ENCODE peak calls at places on chromosomes 6 and 20, in four cellular contexts. G is foreskin fibroblast, O is H1, V is BE2C. Z is an unnamed sample.

GRCh38 chr20:835220-836045 is 1.9 kb downstream of the FAM110A start:
- DNase-seq in G (no peak), O (no peak), V (no peak), Z (no peak)

GRCh38 chr6:17394192-17394611 is 807 bp downstream of the CAP2 start:
- DNase-seq in G (peak; percentile 61), O (peak; percentile 64), V (no peak), Z (no peak)

GRCh38 chr20:44019638-44020335 is 105.1 kb downstream of the TOX2 start:
- DNase-seq in G (peak; percentile 44), O (no peak), V (peak; percentile 26), Z (no peak)

GRCh38 chr6:27518881-27519795 is 46.2 kb upstream of the ZNF184 start:
- DNase-seq in G (peak; percentile 73), O (peak; percentile 83), V (peak; percentile 70), Z (peak; percentile 74)

GRCh38 chr20:64222273-64222672 is 33.3 kb upstream of the PCMTD2 start:
- DNase-seq in G (peak; percentile 69), O (no peak), V (no peak), Z (no peak)

GRCh38 chr6:7468382-7469081 is 72.9 kb upstream of the DSP start:
- DNase-seq in G (peak; percentile 7), O (no peak), V (peak; percentile 60), Z (peak; percentile 43)

GRCh38 chr6:33343953-33344611 is 26.5 kb upstream of the ZBTB22 start:
- DNase-seq in G (no peak), O (no peak), V (no peak), Z (no peak)

GRCh38 chr6:63677282-63677681 is 41.7 kb downstream of the PHF3 start:
- DNase-seq in G (peak; percentile 29), O (no peak), V (no peak), Z (peak; percentile 27)

GRCh38 chr6:7324520-7324919 is 11.5 kb upstream of the SSR1 start:
- DNase-seq in G (no peak), O (no peak), V (no peak), Z (no peak)

GRCh38 chr6:17705428-17705777 is 1.3 kb downstream of the NUP153 start:
- DNase-seq in G (peak; percentile 65), O (no peak), V (peak; percentile 20), Z (peak; percentile 36)

GRCh38 chr20:1855690-1856089 is 39.5 kb upstream of the SIRPA start:
- DNase-seq in G (no peak), O (no peak), V (no peak), Z (no peak)

GRCh38 chr6:138429731-138430130 is 25.7 kb downstream of the HEBP2 start:
- DNase-seq in G (no peak), O (no peak), V (no peak), Z (no peak)

GRCh38 chr6:31702421-31702818 is 704 bp downstream of the ABHD16A start:
- DNase-seq in G (no peak), O (no peak), V (no peak), Z (no peak)

GRCh38 chr6:31700716-31701401 is 2.3 kb downstream of the ABHD16A start:
- DNase-seq in G (no peak), O (no peak), V (no peak), Z (no peak)

GRCh38 chr6:31701666-31702420 is 1.3 kb downstream of the ABHD16A start:
- DNase-seq in G (no peak), O (no peak), V (peak; percentile 51), Z (no peak)

GRCh38 chr6:31706599-31706998 is at the start of gene LY6G6F:
- DNase-seq in G (no peak), O (no peak), V (peak; percentile 62), Z (no peak)

DNA sequence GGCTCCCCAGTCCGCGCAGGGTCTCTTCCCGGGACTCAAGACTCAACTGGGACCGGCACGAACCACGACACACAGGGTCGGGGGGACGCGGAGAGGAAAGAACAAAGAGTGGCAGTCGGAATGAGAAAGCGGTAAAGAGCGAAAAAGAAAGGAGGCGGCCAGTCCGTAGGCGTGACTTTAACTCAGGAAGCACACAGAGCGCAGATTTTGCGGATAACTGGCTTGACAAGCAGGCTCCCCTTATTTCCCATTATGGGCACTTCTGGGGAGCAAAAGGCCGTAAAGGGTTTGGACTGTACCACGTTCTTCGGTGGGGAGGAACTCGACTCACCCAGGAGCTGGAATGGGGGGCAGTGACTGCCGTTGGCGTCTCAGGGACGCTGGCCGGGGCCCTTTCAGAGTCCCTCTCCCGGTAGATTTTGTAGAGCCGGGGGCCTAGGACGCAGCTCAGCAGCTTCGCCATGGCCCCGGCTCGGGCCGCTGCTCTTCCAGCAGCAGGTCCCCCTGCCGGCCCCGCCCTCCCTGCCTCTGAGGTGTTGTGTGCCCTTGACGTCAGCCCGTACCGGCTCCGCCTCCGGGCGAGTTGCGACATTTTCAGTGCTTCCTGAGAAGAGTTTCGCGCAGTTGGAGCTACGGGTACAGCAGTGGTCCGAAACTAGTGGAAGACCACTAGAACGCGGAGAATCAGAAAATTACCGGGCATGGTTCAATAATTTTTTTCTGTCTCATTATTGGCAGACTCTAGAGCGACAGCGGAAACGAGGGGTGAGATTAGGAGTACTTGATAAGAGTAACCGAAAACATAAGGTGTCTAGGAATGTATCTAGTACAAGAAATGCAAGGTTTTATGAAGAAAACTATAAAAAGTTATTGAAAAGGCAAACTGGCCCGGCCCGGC is at the start of gene ABHD16A:
- DNase-seq in G (peak; percentile 99), O (peak; percentile 96), V (peak; percentile 99), Z (peak; percentile 94)
- H3K4me3 ChIP-seq in G (peak within 1 kb of the TSS; percentile 75), O (peak within 1 kb of the TSS; percentile 87), V (peak within 1 kb of the TSS; percentile 97), Z (peak within 1 kb of the TSS; percentile 81)

DNA sequence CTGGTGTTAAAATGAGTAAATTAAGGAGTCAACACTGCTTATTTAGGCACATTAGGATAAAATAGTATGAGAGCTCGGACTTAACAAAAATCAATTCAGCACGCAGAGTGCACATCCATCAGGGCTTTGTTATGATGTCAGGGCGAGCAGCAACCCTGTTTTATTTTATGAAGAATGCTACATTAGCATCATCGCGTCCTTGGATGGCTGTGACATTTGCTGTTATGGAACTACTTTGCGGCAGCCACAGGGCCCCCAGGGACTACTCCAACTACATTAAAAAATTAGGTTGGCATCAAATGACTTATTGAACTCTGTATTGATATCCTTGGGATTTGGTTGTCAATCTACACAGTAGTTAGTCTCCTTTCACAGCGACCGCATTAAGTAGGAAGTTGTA is 489.5 kb upstream of the FLRT3 start:
- DNase-seq in G (no peak), O (no peak), V (peak; percentile 36), Z (no peak)
- H3K4me3 ChIP-seq in G (no peak overlapping the region), O (no peak overlapping the region), V (no peak overlapping the region), Z (no peak overlapping the region)

GRCh38 chr20:35697696-35698297 is 1.4 kb downstream of the NFS1 start:
- DNase-seq in G (no peak), O (no peak), V (no peak), Z (no peak)
- H3K4me3 ChIP-seq in G (peak overlapping the region; percentile 76), O (peak overlapping the region; percentile 92), V (peak overlapping the region; percentile 89), Z (peak overlapping the region; percentile 98)

DNA sequence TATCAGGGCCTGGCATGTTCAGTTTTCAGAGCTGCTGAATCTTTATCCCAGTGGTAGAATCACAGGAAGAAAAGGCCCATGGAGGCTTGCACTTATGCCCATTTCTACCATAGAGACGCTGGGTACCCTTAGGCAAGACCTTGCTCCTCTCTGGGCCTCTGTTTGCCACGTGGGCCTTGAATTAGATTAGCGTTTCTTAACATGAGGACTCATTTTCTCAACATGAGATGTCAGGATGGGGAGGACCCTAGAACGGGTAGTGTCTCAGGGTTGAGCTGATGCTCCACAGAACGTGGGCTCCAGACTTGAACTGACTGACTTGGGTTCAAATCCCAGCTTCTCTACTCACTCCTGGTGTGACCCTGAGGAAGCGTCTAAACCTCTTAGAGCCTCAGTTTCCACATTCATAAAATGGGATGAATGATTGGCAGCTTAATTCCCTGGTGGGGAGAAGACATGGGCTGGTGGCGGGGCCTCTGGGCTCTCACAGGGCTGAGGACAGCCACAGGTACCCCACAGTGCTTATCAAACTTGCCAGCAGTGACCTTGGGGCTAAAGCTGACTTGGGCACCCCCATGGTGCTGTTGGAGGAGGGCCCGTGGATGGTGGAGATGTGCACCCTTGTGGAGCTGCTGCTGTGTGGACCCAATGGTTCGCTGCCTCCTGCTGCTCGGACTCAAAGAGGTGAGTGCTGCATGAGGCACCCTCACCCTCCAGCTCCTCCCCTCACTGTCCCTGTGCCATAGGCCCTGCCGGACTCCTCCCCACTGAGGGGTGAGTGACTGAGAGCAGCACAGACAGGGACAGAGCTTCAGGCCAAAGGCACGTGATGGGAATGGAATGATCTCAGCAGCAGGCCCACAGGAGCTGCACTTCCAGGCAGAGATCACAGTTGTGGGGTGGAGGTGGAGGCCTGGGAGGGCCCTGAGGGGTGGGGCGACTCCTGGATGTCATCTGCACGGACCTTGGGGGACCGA is 28.2 kb downstream of the SUN5 start:
- DNase-seq in G (no peak), O (peak; percentile 35), V (peak; percentile 75), Z (no peak)
- H3K4me3 ChIP-seq in G (no peak overlapping the region), O (no peak overlapping the region), V (no peak overlapping the region), Z (no peak overlapping the region)

GRCh38 chr6:24664049-24664987 is 2.4 kb downstream of the TDP2 start:
- DNase-seq in G (no peak), O (no peak), V (no peak), Z (no peak)
- H3K4me3 ChIP-seq in G (no peak overlapping the region), O (no peak overlapping the region), V (no peak overlapping the region), Z (no peak overlapping the region)

DNA sequence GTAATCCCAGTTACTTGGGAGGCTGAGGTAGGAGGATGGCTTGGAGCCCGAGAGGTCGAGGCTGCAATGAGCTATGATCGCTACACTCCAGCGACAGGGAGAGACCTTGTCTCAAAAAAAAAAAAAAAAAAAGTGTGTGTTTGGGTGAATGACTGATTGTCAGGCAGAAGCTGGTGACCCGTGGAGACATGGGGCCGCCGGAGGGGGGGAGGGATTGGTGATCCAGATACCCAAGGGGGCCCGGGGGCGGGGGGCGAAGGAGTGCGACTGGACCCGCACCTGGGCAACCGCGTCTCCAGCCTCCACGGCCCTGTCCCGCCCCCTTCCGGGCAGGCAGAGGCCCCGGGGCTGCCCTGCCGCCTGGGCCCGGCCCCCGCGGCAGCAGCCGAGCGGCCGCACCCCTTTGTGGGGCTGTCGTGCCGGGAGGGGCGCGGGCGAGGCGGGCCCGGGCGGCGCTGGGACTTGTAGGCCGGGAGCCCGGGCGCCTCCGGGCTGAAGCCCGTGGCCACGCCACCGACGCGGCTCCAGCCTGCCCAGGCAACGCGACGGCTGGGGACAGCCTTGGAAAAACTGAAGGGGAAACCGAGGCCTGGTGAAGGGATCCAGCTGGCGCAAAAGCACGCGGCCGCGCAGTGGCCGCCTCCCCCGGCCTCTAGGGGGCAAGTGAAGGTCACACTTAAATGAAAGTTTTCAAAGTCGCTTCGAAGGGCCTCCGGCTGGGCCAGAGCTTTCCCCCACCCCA is 2.1 kb upstream of the RBM38 start:
- DNase-seq in G (peak; percentile 57), O (peak; percentile 81), V (peak; percentile 17), Z (no peak)
- H3K4me3 ChIP-seq in G (peak overlapping the region; percentile 25), O (peak overlapping the region; percentile 39), V (no peak overlapping the region), Z (no peak overlapping the region)

GRCh38 chr6:30100585-30101422 is 12.1 kb downstream of the TRIM31 start:
- DNase-seq in G (no peak), O (peak; percentile 73), V (no peak), Z (no peak)
- H3K4me3 ChIP-seq in G (peak overlapping the region; percentile 24), O (peak overlapping the region; percentile 44), V (no peak overlapping the region), Z (peak overlapping the region; percentile 32)